ENCODE peak calls at places on chromosomes 2 and 18, in eight cellular contexts. E is DND-41, I is fibroblast of lung, D is PC-3, Q is keratinocyte, T is H9, F is GM23248, B is MM.1S. Z is an unnamed sample.

GRCh38 chr2:66430906-66431619 is 3.9 kb upstream of the MEIS1 start:
- DNase-seq in E (no peak), B (no peak), D (no peak), T (no peak), Q (no peak), F (no peak), I (no peak), Z (no peak)

GRCh38 chr2:143730950-143731254 is 601.7 kb downstream of the ARHGAP15 start:
- DNase-seq in I (no peak), E (no peak), Q (no peak), B (no peak), T (no peak), F (peak; percentile 36), D (no peak), Z (no peak)

GRCh38 chr2:10514743-10515142 is 66.6 kb upstream of the ODC1 start:
- DNase-seq in E (no peak), F (peak; percentile 89), Q (peak; percentile 93), B (no peak), T (no peak), D (peak; percentile 97), I (peak; percentile 47), Z (no peak)

GRCh38 chr2:21372654-21373053 is 248.9 kb downstream of the TDRD15 start:
- DNase-seq in E (no peak), B (no peak), Q (no peak), T (peak; percentile 53), F (peak; percentile 2), D (peak; percentile 17), I (peak; percentile 18), Z (no peak)

GRCh38 chr2:240293865-240294461 is 141.5 kb upstream of the GPC1 start:
- DNase-seq in T (no peak), D (no peak), B (no peak), Q (no peak), E (no peak), I (no peak), F (no peak), Z (no peak)

GRCh38 chr2:2777213-2777612 is 446.1 kb upstream of the MYT1L start:
- DNase-seq in F (no peak), D (no peak), T (no peak), Q (no peak), E (no peak), B (no peak), I (no peak), Z (no peak)

GRCh38 chr2:84393829-84394228 is 65.3 kb downstream of the SUCLG1 start:
- DNase-seq in Q (no peak), F (peak; percentile 23), I (no peak), D (no peak), T (no peak), B (no peak), E (no peak), Z (no peak)

GRCh38 chr2:181972431-181973190 is 13.0 kb upstream of the PPP1R1C start:
- DNase-seq in B (no peak), Q (no peak), E (no peak), F (no peak), D (no peak), T (no peak), I (peak; percentile 75), Z (no peak)

GRCh38 chr2:20067992-20068727 is 16.7 kb upstream of the LAPTM4A start:
- DNase-seq in B (no peak), D (peak; percentile 78), I (peak; percentile 95), F (peak; percentile 94), T (no peak), Q (peak; percentile 81), E (no peak), Z (peak; percentile 28)

GRCh38 chr2:207468504-207468903 is 61.3 kb upstream of the CREB1 start:
- DNase-seq in D (no peak), T (no peak), E (no peak), I (no peak), B (no peak), Q (no peak), F (no peak), Z (no peak)

GRCh38 chr2:190999949-191000665 is 13.9 kb downstream of the STAT1 start:
- DNase-seq in D (no peak), T (no peak), I (no peak), E (no peak), B (no peak), Q (no peak), F (no peak), Z (no peak)

GRCh38 chr18:48942554-48943261 is 8.1 kb downstream of the SMAD7 start:
- DNase-seq in D (peak; percentile 83), E (no peak), F (peak; percentile 97), B (peak; percentile 44), I (peak; percentile 67), T (no peak), Q (no peak), Z (peak; percentile 42)

GRCh38 chr2:186503827-186504606 is 18.0 kb downstream of the ZC3H15 start:
- DNase-seq in T (no peak), D (peak; percentile 67), F (peak; percentile 57), I (peak; percentile 63), E (no peak), B (no peak), Q (no peak), Z (peak; percentile 53)

GRCh38 chr2:218295029-218295428 is 2.7 kb upstream of the TMBIM1 start:
- DNase-seq in D (peak; percentile 81), I (no peak), T (no peak), E (no peak), B (peak; percentile 77), Q (no peak), F (no peak), Z (peak; percentile 90)

GRCh38 chr2:69382547-69382946 is 4.5 kb downstream of the GFPT1 start:
- DNase-seq in Q (no peak), T (no peak), E (no peak), F (no peak), B (no peak), I (no peak), D (no peak), Z (no peak)

GRCh38 chr2:127893033-127893432 is 7.3 kb upstream of the AMMECR1L start:
- DNase-seq in T (peak; percentile 33), E (no peak), F (no peak), Q (no peak), I (no peak), B (no peak), D (no peak), Z (no peak)
- H3K9ac ChIP-seq in T (no peak overlapping the region), E (no peak overlapping the region), F (no peak overlapping the region), Q (no peak overlapping the region), I (no peak overlapping the region), B (no peak overlapping the region), D (no peak overlapping the region), Z (no peak overlapping the region)

DNA sequence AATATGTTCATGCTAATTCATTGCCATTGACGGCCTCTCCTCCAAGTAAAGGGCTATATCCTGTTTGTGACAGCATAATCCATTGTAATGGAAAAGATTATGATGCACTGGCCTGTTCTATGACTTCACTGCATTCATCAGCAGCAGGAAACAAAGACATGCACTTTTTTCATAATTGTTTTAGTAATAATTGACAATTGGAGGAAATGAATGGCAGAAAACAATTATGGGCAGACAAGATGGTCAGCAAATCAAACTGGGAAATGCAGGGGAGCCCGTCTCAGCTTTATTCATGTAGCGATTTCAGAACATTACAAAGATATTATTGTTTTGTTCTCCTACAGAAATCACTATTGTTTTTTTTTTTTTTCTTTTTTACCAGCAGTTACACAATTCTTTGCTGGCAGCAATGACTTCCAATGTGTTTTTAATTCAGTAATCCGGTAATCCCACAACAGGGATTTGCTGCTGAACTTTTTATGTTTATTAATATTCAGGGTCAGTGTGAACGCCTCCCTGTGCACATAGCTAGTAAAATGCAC is 33.9 kb upstream of the RASGRP3 start:
- DNase-seq in I (no peak), Q (no peak), B (no peak), E (no peak), D (no peak), F (peak; percentile 53), T (no peak), Z (peak; percentile 91)
- H3K9ac ChIP-seq in I (no peak overlapping the region), Q (no peak overlapping the region), B (no peak overlapping the region), E (no peak overlapping the region), D (no peak overlapping the region), F (no peak overlapping the region), T (no peak overlapping the region), Z (no peak overlapping the region)

GRCh38 chr2:36561223-36561944 is 36.6 kb downstream of the FEZ2 start:
- DNase-seq in B (no peak), D (peak; percentile 97), F (peak; percentile 97), T (no peak), I (peak; percentile 86), Q (peak; percentile 73), E (no peak), Z (peak; percentile 98)

GRCh38 chr2:36560726-36561125 is 37.2 kb downstream of the FEZ2 start:
- DNase-seq in B (no peak), D (no peak), T (no peak), Q (no peak), F (no peak), I (no peak), E (no peak), Z (peak; percentile 47)

GRCh38 chr2:36562973-36563532 is 34.9 kb downstream of the FEZ2 start:
- DNase-seq in B (peak; percentile 47), T (no peak), I (peak; percentile 72), Q (no peak), E (no peak), F (peak; percentile 73), D (peak; percentile 45), Z (peak; percentile 61)

GRCh38 chr2:36564377-36564930 is 33.5 kb downstream of the FEZ2 start:
- DNase-seq in E (no peak), T (no peak), D (no peak), B (no peak), I (no peak), F (no peak), Q (no peak), Z (peak; percentile 63)

DNA sequence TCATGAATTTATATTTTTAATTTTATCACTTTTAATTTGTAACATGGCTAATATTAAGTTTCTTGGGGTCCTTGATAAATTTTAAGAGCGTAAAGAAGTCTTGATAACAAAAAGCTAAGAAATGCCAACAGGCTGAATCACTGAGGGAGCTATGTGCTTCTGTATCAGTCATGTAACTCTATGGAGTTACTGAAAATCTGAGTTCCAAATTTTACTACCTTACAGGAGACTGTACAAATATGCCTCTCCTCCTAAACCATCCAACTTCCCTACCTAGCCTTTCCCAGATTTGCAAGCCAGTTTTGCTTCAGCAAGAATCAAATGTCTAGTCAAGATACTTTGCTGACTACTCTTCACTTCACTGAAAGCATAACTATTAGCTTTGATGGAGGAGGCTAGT is 35.7 kb downstream of the FEZ2 start:
- DNase-seq in F (peak; percentile 75), B (no peak), D (peak; percentile 83), I (peak; percentile 53), Q (peak; percentile 72), E (no peak), T (no peak), Z (peak; percentile 70)
- H3K9ac ChIP-seq in F (peak overlapping the region; percentile 63), B (no peak overlapping the region), D (peak overlapping the region; percentile 66), I (peak overlapping the region; percentile 40), Q (no peak overlapping the region), E (no peak overlapping the region), T (no peak overlapping the region), Z (peak overlapping the region; percentile 93)

DNA sequence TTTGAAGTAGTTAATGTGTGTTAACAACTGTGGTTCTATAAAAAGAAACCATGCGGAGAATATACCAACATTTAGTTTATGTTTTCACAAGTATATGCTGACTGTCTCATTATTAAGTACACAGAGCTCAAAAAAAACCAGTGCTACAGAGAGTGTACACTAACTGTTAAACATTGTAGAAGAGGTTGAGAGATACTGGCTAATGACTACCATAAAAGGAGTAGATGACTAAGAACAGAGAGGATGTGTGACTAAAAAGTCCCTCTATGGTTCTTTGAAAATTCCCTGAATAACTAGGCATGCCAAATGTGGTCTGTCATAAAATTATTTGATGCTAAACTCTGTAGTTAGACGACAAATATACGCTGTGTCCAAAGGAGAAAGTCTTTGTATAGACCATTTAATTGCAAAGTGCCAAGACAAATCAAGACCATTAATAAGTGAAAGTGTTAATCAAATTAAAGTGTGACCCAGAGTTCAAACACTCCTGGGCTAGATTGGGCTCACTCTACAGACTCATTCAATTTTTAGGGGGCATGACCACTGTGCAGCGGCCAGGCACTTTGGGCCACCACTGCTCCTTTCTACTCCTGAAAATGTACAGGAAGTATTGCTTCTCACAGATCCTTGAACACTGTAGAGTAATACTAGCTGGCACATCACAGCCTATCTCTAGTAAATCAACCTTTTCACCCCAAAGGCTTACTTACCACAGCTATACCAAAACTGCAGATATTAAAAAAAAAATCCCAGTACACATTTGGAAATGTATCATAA is 45.1 kb upstream of the SERTAD2 start:
- DNase-seq in T (no peak), E (no peak), B (no peak), I (peak; percentile 80), Q (peak; percentile 7), D (peak; percentile 92), F (peak; percentile 94), Z (peak; percentile 82)
- H3K9ac ChIP-seq in T (no peak overlapping the region), E (no peak overlapping the region), B (no peak overlapping the region), I (no peak overlapping the region), Q (no peak overlapping the region), D (no peak overlapping the region), F (peak overlapping the region; percentile 7), Z (peak overlapping the region; percentile 19)